ENCODE peak calls at places on chromosomes 2 and 18, in four cellular contexts. B, C, G and I are unnamed samples.

GRCh38 chr2:120736202-120736954 is 710 bp downstream of the GLI2 start:
- DNase-seq in G (peak; percentile 86), C (no peak), B (no peak), I (no peak)

GRCh38 chr2:183014005-183014404 is 24.3 kb downstream of the NCKAP1 start:
- DNase-seq in B (no peak), C (no peak), G (no peak), I (no peak)

GRCh38 chr2:100818606-100819364 is 1.2 kb upstream of the NPAS2 start:
- DNase-seq in C (peak; percentile 71), B (peak; percentile 33), G (no peak), I (peak; percentile 65)

GRCh38 chr2:71926860-71927756 is 220.6 kb downstream of the CYP26B1 start:
- DNase-seq in B (no peak), C (no peak), G (no peak), I (no peak)

GRCh38 chr2:199309973-199310372 is 147.8 kb downstream of the SATB2 start:
- DNase-seq in B (no peak), G (no peak), C (no peak), I (no peak)

GRCh38 chr18:59672125-59672769 is 25.0 kb downstream of the CCBE1 start:
- DNase-seq in C (no peak), B (no peak), G (no peak), I (peak; percentile 89)

GRCh38 chr2:217698691-217699090 is 304.1 kb downstream of the TNS1 start:
- DNase-seq in C (no peak), G (peak; percentile 60), B (no peak), I (no peak)

GRCh38 chr2:241066171-241066892 is 35.8 kb downstream of the MTERF4 start:
- DNase-seq in G (no peak), C (no peak), B (no peak), I (no peak)

GRCh38 chr2:112121682-112122254 is 16.4 kb upstream of the FBLN7 start:
- DNase-seq in C (no peak), G (no peak), B (peak; percentile 18), I (peak; percentile 57)

GRCh38 chr2:83696838-83697237 is 762.2 kb downstream of the SUCLG1 start:
- DNase-seq in G (no peak), C (no peak), B (no peak), I (no peak)

GRCh38 chr2:8797682-8798081 is 39.7 kb downstream of the KIDINS220 start:
- DNase-seq in G (no peak), C (no peak), B (no peak), I (no peak)

GRCh38 chr18:63508634-63509033 is 31.9 kb downstream of the SERPINB5 start:
- DNase-seq in B (no peak), G (no peak), C (no peak), I (no peak)

GRCh38 chr2:190718652-190719526 is 70.0 kb downstream of the NAB1 start:
- DNase-seq in B (peak; percentile 18), C (no peak), G (no peak), I (peak; percentile 63)

GRCh38 chr2:238155051-238155760 is 3.6 kb upstream of the ERFE start:
- DNase-seq in G (no peak), B (peak; percentile 83), C (no peak), I (peak; percentile 57)

GRCh38 chr2:231554748-231555545 is 24.7 kb upstream of the NMUR1 start:
- DNase-seq in G (peak; percentile 95), B (peak; percentile 13), C (peak; percentile 85), I (peak; percentile 51)
- H3K4me3 ChIP-seq in G (peak overlapping the region; percentile 24), B (peak overlapping the region; percentile 35), C (peak overlapping the region; percentile 40), I (peak overlapping the region; percentile 43)

DNA sequence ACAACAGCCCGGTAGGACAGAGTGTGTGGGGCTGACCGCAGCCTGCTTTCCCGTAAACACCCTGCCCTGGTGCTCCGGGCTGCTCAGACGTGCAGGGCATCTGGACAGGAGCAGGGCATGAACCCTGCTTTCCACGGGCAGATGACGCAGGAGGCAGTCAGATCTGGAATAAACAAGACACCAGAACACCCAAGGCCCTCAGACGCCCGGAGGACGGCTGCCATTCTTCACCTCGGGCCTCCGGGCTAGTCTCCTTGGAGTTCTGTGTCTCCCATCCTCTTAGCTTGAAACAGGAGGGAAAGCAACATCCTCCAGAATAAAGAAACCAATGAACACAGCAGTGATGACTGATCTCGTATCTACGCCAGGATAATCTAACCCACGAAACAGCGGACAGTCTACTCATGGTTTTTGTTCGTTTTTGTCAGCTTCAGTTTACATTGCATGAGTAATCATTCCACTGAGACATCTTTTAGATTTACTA is 7.3 kb downstream of the PXDN start:
- DNase-seq in G (no peak), B (peak; percentile 76), C (peak; percentile 32), I (peak; percentile 72)
- H3K4me3 ChIP-seq in G (no peak overlapping the region), B (peak overlapping the region; percentile 44), C (no peak overlapping the region), I (no peak overlapping the region)

GRCh38 chr2:233165543-233165894 is 86.0 kb upstream of the ATG16L1 start:
- DNase-seq in C (no peak), G (no peak), B (no peak), I (no peak)

GRCh38 chr2:233164117-233164516 is 87.4 kb upstream of the ATG16L1 start:
- DNase-seq in C (no peak), G (no peak), B (no peak), I (no peak)

GRCh38 chr2:233165895-233166661 is 85.4 kb upstream of the ATG16L1 start:
- DNase-seq in G (no peak), C (peak; percentile 88), B (no peak), I (peak; percentile 15)

GRCh38 chr2:233163486-233164103 is 87.9 kb upstream of the ATG16L1 start:
- DNase-seq in C (no peak), G (no peak), B (no peak), I (no peak)

GRCh38 chr2:233164967-233165366 is 86.5 kb upstream of the ATG16L1 start:
- DNase-seq in C (no peak), B (no peak), G (no peak), I (no peak)
- H3K4me3 ChIP-seq in C (no peak overlapping the region), B (no peak overlapping the region), G (no peak overlapping the region), I (no peak overlapping the region)

GRCh38 chr2:119678021-119678656 is 862 bp upstream of the TMEM177 start:
- DNase-seq in G (no peak), C (no peak), B (no peak), I (no peak)

GRCh38 chr2:119680457-119681195 is 1.6 kb downstream of the TMEM177 start:
- DNase-seq in C (no peak), G (no peak), B (no peak), I (no peak)

GRCh38 chr2:119679526-119679837 is 481 bp downstream of the TMEM177 start:
- DNase-seq in B (no peak), G (no peak), C (no peak), I (no peak)

GRCh38 chr2:119681196-119681867 is 2.3 kb downstream of the TMEM177 start:
- DNase-seq in B (no peak), C (no peak), G (no peak), I (no peak)

GRCh38 chr2:119679846-119680245 is 845 bp downstream of the TMEM177 start:
- DNase-seq in B (no peak), G (no peak), C (no peak), I (no peak)
- H3K4me3 ChIP-seq in B (peak overlapping the region; percentile 92), G (peak overlapping the region; percentile 68), C (peak overlapping the region; percentile 98), I (peak overlapping the region; percentile 94)

DNA sequence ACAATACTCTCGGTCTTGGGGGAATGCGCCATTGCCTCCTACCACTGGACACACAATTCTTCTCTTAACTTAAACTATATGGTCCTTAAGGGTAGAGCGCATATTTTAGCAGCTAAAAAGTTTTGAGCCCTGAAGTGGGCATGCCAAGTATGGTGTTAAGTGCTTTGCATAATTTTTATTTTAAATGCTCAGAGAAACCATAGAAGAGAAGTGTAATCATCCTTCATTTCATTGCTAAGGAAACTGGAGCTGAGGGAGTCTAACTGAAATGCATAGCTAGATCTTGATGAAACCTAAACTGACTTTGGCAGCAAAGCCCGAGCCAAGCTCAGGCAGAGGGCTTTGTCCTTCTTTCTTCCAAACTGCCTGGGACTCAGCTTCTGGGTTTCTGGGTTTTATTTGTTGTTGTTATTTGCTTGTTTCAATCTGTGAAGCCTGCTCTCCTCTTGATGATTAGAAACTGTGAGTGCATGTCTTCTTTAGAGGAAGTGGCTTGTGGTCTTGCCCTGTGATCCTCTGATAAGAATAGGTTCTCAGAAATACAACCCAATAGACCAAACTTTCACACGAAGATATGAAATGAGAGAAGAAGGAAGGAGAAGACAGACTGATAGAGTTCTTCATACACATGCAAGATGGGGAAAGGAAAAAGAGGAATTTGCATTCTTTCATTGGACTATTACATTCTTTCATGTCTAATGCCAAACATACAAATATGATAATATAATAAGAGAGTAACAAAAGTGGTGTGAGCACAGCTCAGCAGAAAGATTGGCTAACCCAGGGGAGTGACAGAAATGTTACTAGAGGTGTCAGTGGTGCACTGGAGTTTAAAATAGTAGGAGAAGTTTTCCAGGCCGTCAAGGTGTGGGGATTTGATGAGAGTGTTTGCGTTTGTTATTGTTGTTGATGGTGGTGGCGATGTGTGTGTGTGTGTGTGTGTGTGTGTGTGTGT is 7.5 kb upstream of the RNF144A start:
- DNase-seq in G (no peak), B (no peak), C (no peak), I (no peak)
- H3K4me3 ChIP-seq in G (no peak overlapping the region), B (no peak overlapping the region), C (no peak overlapping the region), I (no peak overlapping the region)

GRCh38 chr18:68728301-68728700 is 13.4 kb upstream of the TMX3 start:
- DNase-seq in G (no peak), C (no peak), B (no peak), I (no peak)

GRCh38 chr18:68738572-68738971 is 23.7 kb upstream of the TMX3 start:
- DNase-seq in B (no peak), G (no peak), C (no peak), I (no peak)

GRCh38 chr18:68734311-68734710 is 19.4 kb upstream of the TMX3 start:
- DNase-seq in B (no peak), G (no peak), C (no peak), I (peak; percentile 73)

GRCh38 chr18:68735498-68736343 is 20.8 kb upstream of the TMX3 start:
- DNase-seq in G (no peak), C (no peak), B (peak; percentile 32), I (peak; percentile 67)

GRCh38 chr18:68733693-68734092 is 18.8 kb upstream of the TMX3 start:
- DNase-seq in C (no peak), G (no peak), B (no peak), I (no peak)
- H3K4me3 ChIP-seq in C (no peak overlapping the region), G (no peak overlapping the region), B (no peak overlapping the region), I (no peak overlapping the region)

GRCh38 chr18:12885500-12885899 is 1.5 kb upstream of the PTPN2 start:
- DNase-seq in B (no peak), G (no peak), C (no peak), I (no peak)
- H3K4me3 ChIP-seq in B (no peak overlapping the region), G (no peak overlapping the region), C (no peak overlapping the region), I (no peak overlapping the region)

GRCh38 chr2:209162129-209162528 is 261.7 kb upstream of the MAP2 start:
- DNase-seq in G (no peak), C (no peak), B (no peak), I (no peak)

GRCh38 chr2:209160800-209161588 is 262.9 kb upstream of the MAP2 start:
- DNase-seq in B (no peak), C (no peak), G (no peak), I (no peak)
- H3K4me3 ChIP-seq in B (no peak overlapping the region), C (no peak overlapping the region), G (no peak overlapping the region), I (no peak overlapping the region)

DNA sequence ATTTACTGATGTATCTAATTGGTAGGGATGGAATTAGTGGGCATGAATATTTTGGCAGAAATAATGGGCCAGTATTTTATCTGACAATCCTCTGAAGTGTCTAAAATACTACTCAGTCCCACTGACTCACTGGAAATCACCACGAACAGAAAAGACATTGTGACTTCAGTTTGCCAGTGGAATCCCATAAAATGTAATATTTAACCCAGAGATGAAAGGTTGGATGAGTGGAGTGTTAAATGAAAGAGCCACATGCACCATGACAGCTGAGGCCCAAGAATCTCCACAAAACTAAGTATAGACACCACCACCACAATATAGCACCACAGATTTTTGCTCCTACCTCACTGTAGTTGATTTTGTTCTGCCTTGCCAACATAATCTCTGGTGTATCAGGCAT is 103.9 kb downstream of the NEB start:
- DNase-seq in C (no peak), B (no peak), G (no peak), I (no peak)
- H3K4me3 ChIP-seq in C (no peak overlapping the region), B (no peak overlapping the region), G (no peak overlapping the region), I (no peak overlapping the region)